ENCODE peak calls at places on chromosomes 11 and 22, in five cellular contexts. N is SK-N-SH, T is HepG2, O is HCT116, W is H1. P is an unnamed sample.

GRCh38 chr11:73528420-73528819 is 69.5 kb downstream of the FAM168A start:
- DNase-seq in N (no peak), T (no peak), O (no peak), W (no peak), P (no peak)

GRCh38 chr11:85718126-85718943 is 32.3 kb upstream of the CCDC89 start:
- DNase-seq in N (no peak), T (no peak), O (no peak), W (no peak), P (no peak)

GRCh38 chr11:63274776-63275175 is 31.4 kb upstream of the SLC22A25 start:
- DNase-seq in N (no peak), T (peak; percentile 60), O (peak; percentile 6), W (no peak), P (no peak)

GRCh38 chr11:1011320-1011698 is 25.2 kb downstream of the MUC6 start:
- DNase-seq in N (no peak), T (no peak), O (no peak), W (no peak), P (no peak)

GRCh38 chr11:64245797-64246623 is 733 bp downstream of the PPP1R14B start:
- DNase-seq in N (peak; percentile 58), T (peak; percentile 58), O (no peak), W (no peak), P (peak; percentile 71)

GRCh38 chr11:46649180-46649738 is 31.9 kb downstream of the ATG13 start:
- DNase-seq in N (peak; percentile 49), T (peak; percentile 37), O (no peak), W (no peak), P (no peak)

GRCh38 chr22:23467721-23468294 is 112.3 kb downstream of the IGLL1 start:
- DNase-seq in N (no peak), T (peak; percentile 44), O (no peak), W (no peak), P (no peak)

GRCh38 chr11:118634435-118635236 is 27.2 kb downstream of the PHLDB1 start:
- DNase-seq in N (peak; percentile 69), T (peak; percentile 41), O (no peak), W (peak; percentile 89), P (no peak)

GRCh38 chr22:41191467-41191866 is 13.6 kb upstream of the L3MBTL2 start:
- DNase-seq in N (no peak), T (peak; percentile 21), O (no peak), W (no peak), P (no peak)

GRCh38 chr11:66017354-66017753 is 5.5 kb downstream of the CST6 start:
- DNase-seq in N (no peak), T (no peak), O (no peak), W (no peak), P (no peak)

GRCh38 chr11:40178470-40178869 is 1281.0 kb downstream of the LRRC4C start:
- DNase-seq in N (peak; percentile 29), T (no peak), O (no peak), W (no peak), P (no peak)

GRCh38 chr11:74453373-74453975 is 13.9 kb downstream of the KCNE3 start:
- DNase-seq in N (peak; percentile 63), T (peak; percentile 48), O (peak; percentile 65), W (peak; percentile 89), P (peak; percentile 61)

GRCh38 chr11:57248780-57249383 is 11.8 kb upstream of the APLNR start:
- DNase-seq in N (peak; percentile 82), T (peak; percentile 45), O (peak; percentile 27), W (peak; percentile 85), P (peak; percentile 33)

GRCh38 chr22:27090595-27090994 is 433.2 kb downstream of the MIAT start:
- DNase-seq in N (no peak), T (no peak), O (no peak), W (no peak), P (no peak)

GRCh38 chr22:31969789-31970489 is 25.6 kb downstream of the YWHAH start:
- DNase-seq in N (peak; percentile 77), T (peak; percentile 61), O (peak; percentile 83), W (peak; percentile 83), P (no peak)

GRCh38 chr11:73152086-73152853 is 10.2 kb upstream of the FCHSD2 start:
- DNase-seq in N (no peak), T (no peak), O (no peak), W (no peak), P (no peak)

GRCh38 chr11:63908631-63909491 is 8.1 kb downstream of the RCOR2 start:
- DNase-seq in N (no peak), T (no peak), O (no peak), W (no peak), P (no peak)

GRCh38 chr22:39967996-39968968 is 8.1 kb downstream of the TMA7B start:
- DNase-seq in N (peak; percentile 17), T (no peak), O (no peak), W (no peak), P (no peak)

GRCh38 chr22:36287881-36288515 is 35.1 kb downstream of the APOL1 start:
- DNase-seq in N (no peak), T (no peak), O (no peak), W (no peak), P (no peak)

GRCh38 chr11:130725417-130726233 is 190.7 kb downstream of the SNX19 start:
- DNase-seq in N (no peak), T (no peak), O (no peak), W (no peak), P (no peak)

GRCh38 chr11:14506532-14506931 is 6.9 kb upstream of the COPB1 start:
- DNase-seq in N (no peak), T (no peak), O (no peak), W (no peak), P (no peak)

GRCh38 chr11:6566704-6567370 is 36.6 kb downstream of the RRP8 start:
- DNase-seq in N (no peak), T (no peak), O (no peak), W (no peak), P (no peak)

GRCh38 chr11:104991994-104992393 is 23.6 kb upstream of the CASP4 start:
- DNase-seq in N (no peak), T (no peak), O (no peak), W (no peak), P (no peak)

GRCh38 chr22:26956346-26956745 is 299.0 kb downstream of the MIAT start:
- DNase-seq in N (peak; percentile 35), T (no peak), O (no peak), W (no peak), P (no peak)

GRCh38 chr11:108432783-108433182 is 34.5 kb downstream of the C11orf65 start:
- DNase-seq in N (no peak), T (no peak), O (no peak), W (no peak), P (no peak)

GRCh38 chr22:35149149-35149548 is 83.2 kb downstream of the ISX start:
- DNase-seq in N (no peak), T (no peak), O (no peak), W (no peak), P (no peak)

GRCh38 chr11:3126207-3126865 is 38.8 kb downstream of the OSBPL5 start:
- DNase-seq in N (no peak), T (no peak), O (peak; percentile 79), W (no peak), P (no peak)

GRCh38 chr11:43359432-43359818 is 705 bp downstream of the TTC17 start:
- DNase-seq in N (peak; percentile 51), T (peak; percentile 16), O (no peak), W (no peak), P (no peak)

DNA sequence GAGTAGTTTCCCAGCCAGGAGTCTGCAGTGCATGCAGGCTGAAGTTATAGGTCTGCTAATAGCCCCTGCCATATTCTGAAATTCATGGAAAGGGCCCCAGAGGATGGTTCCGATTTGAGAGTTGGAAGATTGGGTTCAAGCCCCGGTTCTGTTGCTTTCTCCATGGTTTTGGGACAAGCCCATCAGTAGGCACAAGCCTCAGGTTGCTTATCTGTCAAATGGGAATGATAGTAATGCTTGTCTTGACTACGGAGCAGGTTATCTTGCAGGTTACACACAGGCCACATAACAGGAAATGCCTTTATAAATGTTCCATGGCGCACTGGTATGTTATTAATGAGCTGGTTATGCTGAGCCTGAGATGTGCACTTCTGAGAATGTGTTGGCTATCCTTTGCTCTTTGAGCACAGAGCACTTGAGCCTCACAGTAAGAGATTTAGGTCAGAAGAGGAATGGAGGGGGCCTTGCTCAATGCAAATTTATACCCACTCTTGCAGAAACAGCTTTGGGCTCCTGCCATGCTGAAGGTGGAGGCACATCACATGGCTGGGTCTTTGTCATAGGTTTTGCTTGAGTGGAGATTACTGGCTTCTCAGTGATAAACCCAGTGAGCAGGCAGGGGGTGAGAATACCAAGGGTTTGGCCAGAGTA is 47.1 kb downstream of the ZNRF3 start:
- DNase-seq in N (no peak), T (no peak), O (no peak), W (no peak), P (no peak)
- TF ChIP-seq SIN3A in N (no peak), T (no peak), O (no peak), W (no peak), P (no peak)

DNA sequence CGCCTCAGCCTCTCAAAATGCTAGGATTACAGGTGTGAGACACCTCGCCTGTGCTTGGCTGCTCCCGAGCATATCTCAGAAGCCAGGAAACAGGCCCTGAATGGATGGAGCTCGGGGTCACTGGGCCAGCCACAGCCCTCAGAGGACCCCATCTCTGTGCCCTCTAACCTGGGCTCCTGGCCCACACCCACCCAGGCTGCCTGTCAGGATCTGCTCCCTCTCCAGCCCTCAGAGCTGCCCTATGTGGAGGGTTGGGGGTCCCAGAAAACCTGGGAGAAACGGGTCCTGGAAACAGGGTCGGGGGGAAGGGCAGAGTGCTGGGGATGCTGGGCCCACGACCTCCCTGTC is 5.2 kb upstream of the CCDC188 start:
- DNase-seq in N (no peak), T (no peak), O (no peak), W (no peak), P (no peak)
- TF ChIP-seq SIN3A in N (no peak), T (no peak), O (no peak), W (no peak), P (no peak)

GRCh38 chr11:117314840-117315239 is 1.2 kb downstream of the BACE1 start:
- DNase-seq in N (peak; percentile 62), T (no peak), O (no peak), W (no peak), P (no peak)

GRCh38 chr11:117316197-117316961 is at the start of gene BACE1:
- DNase-seq in N (peak; percentile 96), T (peak; percentile 85), O (peak; percentile 71), W (peak; percentile 87), P (peak; percentile 46)

GRCh38 chr11:117315285-117316196 is 515 bp downstream of the BACE1 start:
- DNase-seq in N (no peak), T (no peak), O (no peak), W (no peak), P (no peak)

GRCh38 chr11:117318738-117319137 is 2.7 kb upstream of the BACE1 start:
- DNase-seq in N (no peak), T (no peak), O (no peak), W (no peak), P (no peak)

DNA sequence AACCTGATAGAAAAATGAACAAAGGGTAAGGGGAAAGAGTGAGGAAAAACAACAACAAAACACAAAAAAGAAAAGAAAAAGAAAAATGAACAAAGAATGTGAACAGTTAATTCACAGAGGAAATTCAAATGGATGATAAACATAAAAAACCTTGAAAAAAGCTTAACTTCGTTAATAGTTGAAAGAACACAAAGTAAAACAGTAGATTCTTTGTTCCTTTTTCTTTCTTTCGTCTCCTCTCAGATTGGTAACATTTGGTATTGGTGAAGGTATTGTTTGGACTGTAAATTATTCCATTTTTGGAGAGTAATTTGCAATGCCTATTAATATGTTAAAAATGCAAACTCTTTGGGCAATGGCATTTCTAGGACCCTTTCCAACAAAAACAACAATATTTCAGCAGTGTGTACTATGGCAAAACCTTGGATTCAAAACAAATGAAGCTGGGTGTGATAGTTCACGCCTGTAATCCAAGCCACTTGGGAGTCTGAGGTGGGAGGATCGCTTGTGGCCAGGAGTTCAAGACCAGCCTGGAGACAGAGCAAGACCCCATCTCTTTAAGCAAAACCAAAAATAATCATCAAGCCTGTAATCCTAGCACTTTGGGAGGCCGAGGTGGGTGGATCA is 3.3 kb upstream of the BACE1 start:
- DNase-seq in N (no peak), T (no peak), O (no peak), W (no peak), P (no peak)
- TF ChIP-seq SIN3A in N (no peak), T (no peak), O (no peak), W (no peak), P (no peak)

GRCh38 chr11:20112291-20113146 is 47.8 kb downstream of the DBX1 start:
- DNase-seq in N (peak; percentile 44), T (no peak), O (peak; percentile 82), W (no peak), P (peak; percentile 78)
- TF ChIP-seq SIN3A in N (peak; percentile 70), T (no peak), O (no peak), W (no peak), P (no peak)

P was measured in Panc1.